ENCODE peak calls at places on chromosomes 4 and X, in six cellular contexts. L is H9, Y is caudate nucleus, W is cardiac muscle cell, Q is GM04504, J is A172. K is an unnamed sample.
A peak's percentile ranks its signal among the peaks of the same experiment; 100 is the strongest.

GRCh38 chr4:83230928-83231327 is 53.7 kb downstream of the COQ2 start:
- DNase-seq in Y (no peak), Q (no peak), J (no peak), L (no peak), W (no peak), K (no peak)

GRCh38 chrX:97482901-97483300 is 599.2 kb downstream of the RPA4 start:
- DNase-seq in L (no peak), Y (no peak), J (no peak), Q (no peak), W (no peak), K (no peak)

GRCh38 chrX:109264878-109265277 is 217.0 kb downstream of the GUCY2F start:
- DNase-seq in Y (no peak), W (no peak), L (no peak), J (no peak), Q (no peak), K (no peak)

GRCh38 chrX:138411048-138411447 is 300.5 kb downstream of the FGF13 start:
- DNase-seq in Y (no peak), W (peak; percentile 77), J (no peak), Q (no peak), L (no peak), K (no peak)

GRCh38 chr4:83252782-83253405 is 31.7 kb downstream of the COQ2 start:
- DNase-seq in W (peak; percentile 74), L (peak; percentile 78), Q (peak; percentile 71), Y (no peak), J (peak; percentile 67), K (peak; percentile 56)

GRCh38 chrX:110159235-110159634 is 156.3 kb downstream of the TMEM164 start:
- DNase-seq in Q (no peak), J (no peak), L (no peak), W (no peak), Y (no peak), K (no peak)

GRCh38 chr4:48300004-48300403 is 30.4 kb upstream of the TEC start:
- DNase-seq in Y (no peak), W (no peak), Q (no peak), J (no peak), L (no peak), K (no peak)

GRCh38 chrX:124338733-124339514 is 6.5 kb downstream of the TEX13D start:
- DNase-seq in J (no peak), Q (no peak), Y (no peak), L (no peak), W (no peak), K (no peak)

GRCh38 chr4:98446499-98447375 is 185.6 kb downstream of the RAP1GDS1 start:
- DNase-seq in L (no peak), Q (no peak), J (peak; percentile 76), W (no peak), Y (no peak), K (no peak)

GRCh38 chr4:184980261-184980660 is 38.0 kb upstream of the HELT start:
- DNase-seq in Y (no peak), L (no peak), J (no peak), Q (no peak), W (no peak), K (no peak)

GRCh38 chrX:128396601-128397000 is 344.4 kb upstream of the ACTRT1 start:
- DNase-seq in Y (no peak), J (no peak), Q (no peak), L (no peak), W (no peak), K (no peak)

GRCh38 chrX:4253092-4253491 is 539.6 kb upstream of the PRKX start:
- DNase-seq in J (no peak), Y (no peak), W (no peak), L (no peak), Q (no peak), K (no peak)

GRCh38 chr4:155433636-155434360 is 57.0 kb upstream of the MAP9 start:
- DNase-seq in J (peak; percentile 46), L (no peak), Y (no peak), Q (no peak), W (no peak), K (no peak)

GRCh38 chr4:145954924-145955339 is 16.3 kb upstream of the ZNF827 start:
- DNase-seq in J (peak; percentile 90), Q (no peak), L (no peak), W (no peak), Y (no peak), K (no peak)

GRCh38 chr4:140135529-140136021 is 18.4 kb downstream of the MAML3 start:
- DNase-seq in W (peak; percentile 74), L (no peak), Q (no peak), J (no peak), Y (peak; percentile 26), K (peak; percentile 84)

GRCh38 chr4:4477391-4477790 is 64.5 kb downstream of the STX18 start:
- DNase-seq in J (no peak), Y (no peak), W (no peak), Q (no peak), L (no peak), K (no peak)